ENCODE peak calls at places on chromosome 18, in four cellular contexts. D, K, U and A are unnamed samples.

GRCh38 chr18:76827205-76827885 is 5.0 kb downstream of the ZNF236 start:
- DNase-seq in U (no peak), K (no peak), D (no peak), A (no peak)

GRCh38 chr18:53375641-53376040 is 848.8 kb downstream of the MBD2 start:
- DNase-seq in D (no peak), K (no peak), U (no peak), A (no peak)

GRCh38 chr18:22900558-22901183 is 32.5 kb upstream of the RBBP8 start:
- DNase-seq in K (no peak), U (no peak), D (no peak), A (no peak)

GRCh38 chr18:55786651-55787272 is 198.8 kb upstream of the TCF4 start:
- DNase-seq in U (no peak), K (no peak), D (no peak), A (no peak)

GRCh38 chr18:5720132-5720531 is 175.2 kb downstream of the TMEM200C start:
- DNase-seq in U (no peak), D (no peak), K (no peak), A (no peak)

GRCh38 chr18:49476664-49477411 is 10.2 kb downstream of the C18orf32 start:
- DNase-seq in D (no peak), K (peak; percentile 77), U (no peak), A (no peak)

GRCh38 chr18:67385455-67385854 is 131.1 kb downstream of the DSEL start:
- DNase-seq in D (no peak), K (no peak), U (no peak), A (no peak)

GRCh38 chr18:3857544-3857943 is 407.6 kb downstream of the TGIF1 start:
- DNase-seq in D (no peak), U (no peak), K (no peak), A (no peak)

GRCh38 chr18:79005653-79006052 is 26.0 kb downstream of the SALL3 start:
- DNase-seq in K (no peak), U (no peak), D (no peak), A (no peak)

GRCh38 chr18:73060666-73061270 is 193.0 kb upstream of the NETO1 start:
- DNase-seq in D (no peak), U (no peak), K (no peak), A (peak; percentile 20)

GRCh38 chr18:30860741-30861140 is 181.8 kb downstream of the DSC3 start:
- DNase-seq in K (no peak), U (no peak), D (no peak), A (no peak)

GRCh38 chr18:12911025-12911927 is 27.2 kb upstream of the PTPN2 start:
- DNase-seq in U (peak; percentile 64), D (peak; percentile 48), K (no peak), A (no peak)

GRCh38 chr18:46481048-46481846 is 175.8 kb downstream of the LOXHD1 start:
- DNase-seq in U (peak; percentile 48), D (no peak), K (no peak), A (no peak)

GRCh38 chr18:22987547-22988182 is 54.5 kb downstream of the RBBP8 start:
- DNase-seq in D (no peak), U (no peak), K (no peak), A (peak; percentile 9)

GRCh38 chr18:32308493-32309120 is 118.8 kb downstream of the MEP1B start:
- DNase-seq in D (no peak), U (no peak), K (no peak), A (peak; percentile 90)

GRCh38 chr18:6373187-6373586 is 41.5 kb downstream of the L3MBTL4 start:
- DNase-seq in K (no peak), D (no peak), U (no peak), A (no peak)

GRCh38 chr18:52408800-52409302 is 68.9 kb downstream of the DCC start:
- DNase-seq in U (no peak), D (no peak), K (no peak), A (no peak)

GRCh38 chr18:55239764-55240163 is 280.5 kb upstream of the CCDC68 start:
- DNase-seq in D (no peak), K (no peak), U (no peak), A (no peak)

GRCh38 chr18:28175930-28176673 is 828 bp downstream of the CDH2 start:
- DNase-seq in U (no peak), D (no peak), K (no peak), A (no peak)

GRCh38 chr18:21834301-21834660 is 93.7 kb downstream of the MIB1 start:
- DNase-seq in U (no peak), K (no peak), D (no peak), A (no peak)

GRCh38 chr18:23260932-23261590 is 125.8 kb downstream of the CABLES1 start:
- DNase-seq in U (no peak), K (no peak), D (no peak), A (no peak)

GRCh38 chr18:57915848-57916596 is 112.9 kb upstream of the ATP8B1 start:
- DNase-seq in U (no peak), K (no peak), D (no peak), A (no peak)

GRCh38 chr18:13180614-13181375 is 37.8 kb upstream of the LDLRAD4 start:
- DNase-seq in U (no peak), K (no peak), D (no peak), A (no peak)

GRCh38 chr18:24559474-24560018 is 99.1 kb downstream of the HRH4 start:
- DNase-seq in D (no peak), K (no peak), U (no peak), A (no peak)

GRCh38 chr18:11728247-11728646 is 39.2 kb downstream of the GNAL start:
- DNase-seq in U (no peak), K (no peak), D (no peak), A (no peak)

GRCh38 chr18:48942554-48943261 is 8.1 kb downstream of the SMAD7 start:
- DNase-seq in D (no peak), K (no peak), U (no peak), A (peak; percentile 97)

GRCh38 chr18:4455113-4455811 is at the start of gene DLGAP1:
- DNase-seq in D (no peak), K (no peak), U (no peak), A (peak; percentile 18)

GRCh38 chr18:75777630-75778029 is 350.1 kb upstream of the SMIM21 start:
- DNase-seq in D (no peak), K (no peak), U (no peak), A (no peak)

GRCh38 chr18:73638709-73639108 is 508.9 kb downstream of the FBXO15 start:
- DNase-seq in D (no peak), U (no peak), K (no peak), A (peak; percentile 66)

GRCh38 chr18:9642799-9643445 is 28.6 kb upstream of the PPP4R1 start:
- DNase-seq in K (no peak), D (no peak), U (no peak), A (peak; percentile 83)

GRCh38 chr18:9946831-9947230 is 33.0 kb downstream of the VAPA start:
- DNase-seq in K (no peak), U (no peak), D (no peak), A (no peak)

GRCh38 chr18:34315953-34316352 is 91.2 kb upstream of the NOL4 start:
- DNase-seq in D (no peak), U (no peak), K (no peak), A (no peak)

GRCh38 chr18:8844721-8845148 is 139.4 kb downstream of the MTCL1 start:
- DNase-seq in D (no peak), K (no peak), U (no peak), A (peak; percentile 95)

GRCh38 chr18:11324510-11324909 is 175.1 kb upstream of the PIEZO2 start:
- DNase-seq in D (no peak), U (no peak), K (no peak), A (no peak)

GRCh38 chr18:21481739-21482138 is 118.8 kb downstream of the ESCO1 start:
- DNase-seq in K (no peak), D (no peak), U (no peak), A (peak; percentile 23)